ENCODE peak calls at places on chromosomes 2 and 18, in four cellular contexts. B is adrenal gland; T is endodermal cell; S is CD8-positive, alpha-beta T cell. R is an unnamed sample. For H3K9me3, the result is how much of the 10 kb centered on the place peaks cover.

GRCh38 chr2:106053116-106053515 is 141.0 kb downstream of the UXS1 start:
- DNase-seq in B (no peak), T (no peak), S (no peak), R (no peak)

GRCh38 chr18:31562726-31563125 is 29.0 kb upstream of the TTR start:
- DNase-seq in S (no peak), B (peak), T (no peak), R (no peak)

GRCh38 chr2:196331816-196332215 is 160.4 kb upstream of the STK17B start:
- DNase-seq in T (no peak), B (no peak), S (no peak), R (no peak)

GRCh38 chr2:219087371-219087770 is 26.6 kb upstream of the IHH start:
- DNase-seq in S (no peak), T (no peak), B (no peak), R (no peak)

GRCh38 chr2:196434217-196434616 is 205.3 kb upstream of the CCDC150 start:
- DNase-seq in B (no peak), T (no peak), S (no peak), R (no peak)

GRCh38 chr2:100036793-100037192 is 105.6 kb downstream of the AFF3 start:
- DNase-seq in T (no peak), B (no peak), S (no peak), R (no peak)

GRCh38 chr2:33529771-33530481 is 53.5 kb downstream of the RASGRP3 start:
- DNase-seq in S (no peak), T (no peak), B (no peak), R (no peak)

GRCh38 chr18:43238429-43238828 is 38.9 kb downstream of the SYT4 start:
- DNase-seq in T (no peak), S (no peak), B (no peak), R (no peak)

GRCh38 chr2:232307854-232308253 is 70.7 kb upstream of the ALPP start:
- DNase-seq in T (no peak), B (no peak), S (no peak), R (no peak)

GRCh38 chr2:55231546-55232083 is 478 bp downstream of the CLHC1 start:
- DNase-seq in T (no peak), S (no peak), B (no peak), R (no peak)

GRCh38 chr2:226699321-226699720 is 100.3 kb downstream of the IRS1 start:
- DNase-seq in B (peak), T (no peak), S (no peak), R (no peak)

GRCh38 chr2:31258351-31258750 is 24.4 kb downstream of the EHD3 start:
- DNase-seq in T (no peak), S (no peak), B (no peak), R (no peak)

GRCh38 chr2:188966728-188967127 is 7.4 kb upstream of the COL3A1 start:
- DNase-seq in S (no peak), T (no peak), B (no peak), R (no peak)

GRCh38 chr18:7479756-7480155 is 87.4 kb upstream of the PTPRM start:
- DNase-seq in S (no peak), T (no peak), B (no peak), R (no peak)

GRCh38 chr2:18993756-18994155 is 364.7 kb downstream of the OSR1 start:
- DNase-seq in T (no peak), S (no peak), B (no peak), R (no peak)

GRCh38 chr2:112724611-112725525 is 4.0 kb downstream of the NT5DC4 start:
- DNase-seq in B (no peak), S (no peak), T (peak), R (no peak)

GRCh38 chr18:61333746-61334490 is 688 bp downstream of the CDH20 start:
- DNase-seq in B (peak), T (peak), S (no peak), R (no peak)

GRCh38 chr18:54387631-54388030 is 29.9 kb downstream of the C18orf54 start:
- DNase-seq in S (no peak), B (no peak), T (no peak), R (no peak)

GRCh38 chr2:175275499-175275898 is 94.0 kb upstream of the ATP5MC3 start:
- DNase-seq in T (no peak), B (no peak), S (no peak), R (no peak)

GRCh38 chr2:15793078-15793913 is 147.1 kb upstream of the MYCN start:
- DNase-seq in S (no peak), T (no peak), B (no peak), R (no peak)

GRCh38 chr2:133871810-133872209 is 303.5 kb upstream of the NCKAP5 start:
- DNase-seq in T (no peak), B (no peak), S (no peak), R (no peak)

GRCh38 chr18:475202-475624 is 25.3 kb downstream of the COLEC12 start:
- DNase-seq in B (no peak), T (peak), S (no peak), R (no peak)

GRCh38 chr2:215029936-215030335 is 108.5 kb downstream of the ABCA12 start:
- DNase-seq in B (no peak), S (no peak), T (no peak), R (no peak)

GRCh38 chr2:143252138-143252907 is 123.1 kb downstream of the ARHGAP15 start:
- DNase-seq in T (no peak), S (no peak), B (no peak), R (no peak)

GRCh38 chr2:98854675-98855074 is 81.3 kb downstream of the CRACDL start:
- DNase-seq in T (no peak), S (no peak), B (no peak), R (no peak)

GRCh38 chr2:98861601-98862000 is 74.4 kb downstream of the CRACDL start:
- DNase-seq in T (no peak), B (no peak), S (no peak), R (no peak)

GRCh38 chr2:98859323-98859722 is 76.7 kb downstream of the CRACDL start:
- DNase-seq in B (no peak), T (no peak), S (no peak), R (no peak)
- H3K9me3 ChIP-seq in B (under half), T (under half), S (under half), R (under half)

GRCh38 chr2:235445116-235445515 is 48.7 kb upstream of the AGAP1 start:
- DNase-seq in B (no peak), S (no peak), T (peak), R (no peak)

GRCh38 chr2:235439959-235440662 is 53.7 kb upstream of the AGAP1 start:
- DNase-seq in S (no peak), T (peak), B (no peak), R (no peak)

GRCh38 chr2:235446082-235446481 is 47.8 kb upstream of the AGAP1 start:
- DNase-seq in B (no peak), T (peak), S (no peak), R (no peak)

GRCh38 chr2:235447210-235447609 is 46.6 kb upstream of the AGAP1 start:
- DNase-seq in B (no peak), T (no peak), S (no peak), R (no peak)

GRCh38 chr2:235444101-235444597 is 49.7 kb upstream of the AGAP1 start:
- DNase-seq in S (no peak), B (peak), T (peak), R (no peak)
- H3K4me3 ChIP-seq in S (no peak), B (no peak), T (peak), R (no peak)

GRCh38 chr2:128466377-128467175 is 147.9 kb upstream of the HS6ST1 start:
- DNase-seq in B (peak), S (no peak), T (peak), R (no peak)
- H3K9me3 ChIP-seq in B (under half), S (under half), T (under half), R (under half)

DNA sequence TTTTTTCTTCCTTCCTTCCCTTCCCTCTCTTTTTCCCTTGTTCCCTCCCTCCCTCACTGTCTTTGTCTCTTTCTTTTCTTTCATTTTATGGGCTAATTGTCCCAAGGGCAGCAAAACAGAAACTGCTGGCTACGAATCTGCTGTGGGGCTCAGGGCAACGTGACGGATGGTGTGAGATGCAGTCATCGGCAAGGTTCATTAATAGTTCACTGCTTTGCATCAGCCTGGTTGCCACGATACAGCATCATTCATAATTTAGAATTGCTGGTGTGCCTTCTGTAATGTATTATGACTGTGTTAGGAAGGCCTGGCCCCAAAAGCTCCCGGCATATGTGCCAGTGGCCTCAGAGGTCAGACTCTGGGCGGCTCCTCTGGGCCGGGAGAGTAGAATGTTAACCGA is 134.7 kb downstream of the NAPG start:
- DNase-seq in T (no peak), S (no peak), B (no peak), R (no peak)
- H3K4me3 ChIP-seq in T (no peak), S (no peak), B (no peak), R (no peak)

GRCh38 chr2:146817613-146818012 is 1027.2 kb upstream of the ACVR2A start:
- DNase-seq in S (no peak), T (no peak), B (no peak), R (no peak)

GRCh38 chr2:146814971-146815370 is 1029.9 kb upstream of the ACVR2A start:
- DNase-seq in B (no peak), T (no peak), S (no peak), R (no peak)

GRCh38 chr2:146821836-146822316 is 1023.0 kb upstream of the ACVR2A start:
- DNase-seq in S (no peak), B (no peak), T (no peak), R (no peak)

GRCh38 chr2:146820672-146821071 is 1024.2 kb upstream of the ACVR2A start:
- DNase-seq in S (no peak), T (no peak), B (no peak), R (no peak)

GRCh38 chr2:146818122-146818521 is 1026.7 kb upstream of the ACVR2A start:
- DNase-seq in T (no peak), S (no peak), B (no peak), R (no peak)
- H3K9me3 ChIP-seq in T (under half), S (under half), B (under half), R (under half)

GRCh38 chr2:152403395-152403794 is 68.4 kb downstream of the FMNL2 start:
- DNase-seq in S (no peak), B (no peak), T (no peak), R (no peak)
- H3K4me3 ChIP-seq in S (no peak), B (peak), T (no peak), R (no peak)

DNA sequence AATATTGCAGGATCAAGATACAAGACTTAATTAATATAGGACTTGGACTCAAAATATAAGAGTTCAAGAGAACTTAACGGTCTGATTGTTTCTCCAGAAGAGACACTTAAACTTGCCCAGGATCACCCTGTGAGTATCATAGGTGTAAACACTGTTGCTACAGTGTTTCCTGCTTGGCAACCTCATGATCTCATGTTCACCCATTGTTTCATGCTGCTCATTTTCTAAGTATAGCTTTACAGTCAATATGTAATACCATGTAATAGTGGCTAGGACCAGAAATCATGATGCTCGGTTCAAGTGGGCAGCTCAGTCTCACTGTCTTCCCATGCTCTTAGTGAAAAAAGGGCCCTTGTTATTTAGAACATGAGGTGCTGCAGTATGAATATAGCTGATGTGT is 157.4 kb downstream of the CERS6 start:
- DNase-seq in B (no peak), S (no peak), T (no peak), R (no peak)
- H3K9me3 ChIP-seq in B (under half), S (under half), T (under half), R (under half)

DNA sequence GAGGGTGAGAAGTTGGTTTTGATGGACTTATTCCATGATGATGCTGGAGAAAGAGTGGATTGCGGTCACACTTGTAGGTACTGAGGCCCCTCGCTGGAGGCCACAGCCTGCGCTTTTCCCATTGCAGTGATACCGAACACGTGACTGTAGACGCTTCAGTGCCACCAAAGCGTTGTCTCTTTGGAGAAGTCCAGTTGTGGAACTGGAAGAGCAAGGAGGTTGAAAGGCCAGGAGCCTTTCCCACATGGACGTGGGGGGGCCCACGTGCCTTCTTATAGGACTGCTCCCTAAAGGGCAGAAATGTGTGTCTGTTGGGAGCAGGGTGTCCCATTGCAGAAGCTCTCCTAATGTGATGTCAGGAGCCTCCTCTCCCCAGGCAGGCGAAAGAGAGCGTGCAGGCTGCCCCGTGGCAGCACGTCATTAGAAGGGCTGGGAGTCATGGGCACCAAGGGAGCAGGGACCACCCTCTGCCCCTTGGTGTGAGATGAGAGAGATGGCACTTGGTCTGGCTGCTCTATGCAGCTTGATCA is 31.5 kb downstream of the LPIN1 start:
- DNase-seq in S (no peak), T (no peak), B (no peak), R (no peak)
- H3K4me3 ChIP-seq in S (no peak), T (no peak), B (no peak), R (no peak)